ENCODE peak calls at places on chromosomes 13 and 19, in eight cellular contexts. S, Q, U, W, H, J, B and R are unnamed samples.
A peak's percentile ranks its signal among the peaks of the same experiment; 100 is the strongest.

GRCh38 chr19:10478903-10479384 is 24.2 kb downstream of the KEAP1 start:
- DNase-seq in B (peak; percentile 87), H (peak; percentile 82), W (peak; percentile 71), U (peak; percentile 80), Q (peak; percentile 93), J (peak; percentile 92), S (peak; percentile 86), R (no peak)

GRCh38 chr19:6238256-6238642 is 41.5 kb downstream of the MLLT1 start:
- DNase-seq in J (no peak), B (no peak), U (no peak), W (no peak), Q (peak; percentile 74), H (no peak), S (no peak), R (no peak)

GRCh38 chr19:33740811-33741396 is 55.8 kb upstream of the KCTD15 start:
- DNase-seq in U (no peak), W (peak; percentile 80), H (peak; percentile 38), J (no peak), Q (peak; percentile 58), S (no peak), B (peak; percentile 23), R (peak; percentile 14)

GRCh38 chr13:43016226-43016625 is 7.2 kb upstream of the DNAJC15 start:
- DNase-seq in U (no peak), S (no peak), Q (no peak), J (no peak), B (no peak), H (no peak), W (no peak), R (no peak)

GRCh38 chr13:100798739-100799361 is 124.3 kb upstream of the TMTC4 start:
- DNase-seq in J (no peak), Q (no peak), H (no peak), S (no peak), W (no peak), B (no peak), U (no peak), R (no peak)

GRCh38 chr19:55157064-55157908 is at the start of gene TNNI3:
- DNase-seq in B (no peak), W (no peak), S (no peak), Q (no peak), J (peak; percentile 77), U (no peak), H (no peak), R (no peak)

GRCh38 chr19:5691205-5691929 is 1.3 kb downstream of the RPL36 start:
- DNase-seq in Q (peak; percentile 73), S (no peak), J (peak; percentile 81), B (peak; percentile 85), U (no peak), W (peak; percentile 57), H (peak; percentile 31), R (no peak)

GRCh38 chr19:30393046-30393445 is 20.9 kb downstream of the ZNF536 start:
- DNase-seq in U (no peak), B (no peak), H (no peak), S (no peak), W (no peak), Q (no peak), J (no peak), R (no peak)

GRCh38 chr13:95588721-95589120 is 36.2 kb downstream of the CLDN10 start:
- DNase-seq in Q (peak; percentile 15), U (no peak), H (peak; percentile 60), W (no peak), B (no peak), S (peak; percentile 40), J (no peak), R (no peak)

GRCh38 chr19:12681074-12681987 is at the start of gene DHPS:
- DNase-seq in J (peak; percentile 89), U (peak; percentile 98), B (peak; percentile 95), Q (peak; percentile 99), W (peak; percentile 98), S (peak; percentile 98), H (peak; percentile 98), R (peak; percentile 97)

GRCh38 chr13:66407159-66407558 is 823.0 kb downstream of the PCDH9 start:
- DNase-seq in J (no peak), Q (no peak), B (no peak), W (no peak), S (no peak), U (no peak), H (no peak), R (no peak)

DNA sequence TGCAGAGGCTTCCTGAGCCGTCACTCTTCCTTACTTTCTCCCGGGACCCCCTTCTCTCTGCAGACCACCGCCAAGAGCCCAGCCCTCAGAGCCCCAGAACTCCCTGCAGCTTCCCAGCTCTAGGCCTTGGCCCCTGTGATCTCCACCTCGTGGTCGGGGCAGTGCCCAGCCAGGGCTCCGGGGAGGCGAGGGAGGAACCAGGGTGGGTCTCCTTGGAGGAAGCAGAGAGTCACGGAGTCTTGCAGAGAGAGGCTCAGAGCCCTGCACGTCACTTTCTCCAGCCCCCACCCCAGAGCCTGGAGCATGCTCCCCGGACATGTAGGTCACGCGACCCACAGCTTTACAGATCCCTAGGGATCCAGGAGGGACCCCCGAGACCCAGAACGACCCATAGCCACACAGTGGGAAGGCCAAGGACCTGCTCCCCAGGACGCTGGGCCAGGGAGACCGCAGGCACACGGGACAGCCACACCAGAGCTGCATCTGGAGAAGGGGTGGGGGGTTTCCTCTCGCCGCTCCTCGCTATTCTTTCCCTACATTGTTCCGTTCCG is 11.9 kb downstream of the GADD45B start:
- DNase-seq in U (no peak), W (no peak), Q (no peak), J (no peak), B (no peak), H (no peak), S (no peak), R (no peak)
- H3K27ac ChIP-seq in U (no peak overlapping the region), W (no peak overlapping the region), Q (no peak overlapping the region), J (peak overlapping the region; percentile 73), B (no peak overlapping the region), H (no peak overlapping the region), S (no peak overlapping the region), R (no peak overlapping the region)

GRCh38 chr13:98687319-98687718 is 65.2 kb downstream of the SLC15A1 start:
- DNase-seq in J (no peak), B (no peak), H (no peak), S (no peak), W (no peak), Q (no peak), U (no peak), R (no peak)

GRCh38 chr13:98689347-98689968 is 63.0 kb downstream of the SLC15A1 start:
- DNase-seq in H (no peak), W (no peak), B (no peak), J (no peak), Q (no peak), U (no peak), S (no peak), R (no peak)

GRCh38 chr13:98691360-98691759 is 61.1 kb downstream of the SLC15A1 start:
- DNase-seq in J (no peak), Q (no peak), B (no peak), W (no peak), U (no peak), H (no peak), S (no peak), R (no peak)

GRCh38 chr13:98688373-98688772 is 64.1 kb downstream of the SLC15A1 start:
- DNase-seq in J (no peak), S (no peak), H (no peak), Q (no peak), W (no peak), B (no peak), U (no peak), R (no peak)

DNA sequence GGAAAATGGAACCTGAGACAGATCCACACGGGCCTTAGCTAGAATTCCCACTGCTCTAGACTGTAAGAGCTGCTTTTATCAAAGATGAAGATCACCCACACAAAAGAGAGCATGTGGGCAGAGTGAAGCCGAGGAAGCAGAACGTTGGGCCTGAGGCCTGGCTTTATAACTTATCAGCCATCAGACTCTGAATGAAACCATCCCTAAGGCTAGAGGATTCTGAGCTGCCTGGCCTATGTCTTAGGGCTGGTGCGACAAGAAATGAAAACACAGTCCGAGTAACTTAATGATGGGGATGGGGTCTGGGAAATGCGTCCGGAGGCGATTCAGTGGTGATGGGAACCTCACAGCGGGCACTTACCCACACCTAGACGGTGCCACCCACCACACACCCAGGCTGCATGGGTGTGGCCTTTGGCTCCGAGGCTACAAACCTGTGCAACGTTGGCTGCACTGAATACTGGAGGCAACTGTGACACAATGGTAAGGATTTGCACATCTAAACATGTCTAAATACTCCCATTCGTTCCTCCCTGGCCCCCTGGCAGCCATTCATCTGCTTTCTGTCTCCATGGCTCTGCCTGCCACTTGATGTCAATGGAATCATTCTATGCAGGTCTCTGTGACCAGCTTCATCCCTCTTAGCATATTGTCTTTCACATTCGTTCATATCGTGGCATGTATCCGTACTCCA is 62.0 kb downstream of the SLC15A1 start:
- DNase-seq in S (no peak), W (no peak), H (no peak), Q (no peak), U (no peak), J (no peak), B (no peak), R (no peak)
- H3K27ac ChIP-seq in S (no peak overlapping the region), W (no peak overlapping the region), H (no peak overlapping the region), Q (no peak overlapping the region), U (no peak overlapping the region), J (no peak overlapping the region), B (no peak overlapping the region), R (no peak overlapping the region)

GRCh38 chr19:51621178-51621577 is 9.0 kb downstream of the SIGLEC5 start:
- DNase-seq in U (no peak), W (no peak), S (no peak), B (no peak), J (no peak), Q (no peak), H (no peak), R (peak; percentile 96)
- H3K27ac ChIP-seq in U (no peak overlapping the region), W (no peak overlapping the region), S (no peak overlapping the region), B (no peak overlapping the region), J (no peak overlapping the region), Q (no peak overlapping the region), H (no peak overlapping the region), R (peak overlapping the region; percentile 57)

GRCh38 chr19:3687774-3688706 is 12.2 kb downstream of the PIP5K1C start:
- DNase-seq in S (no peak), Q (no peak), B (peak; percentile 60), J (no peak), U (no peak), W (peak; percentile 58), H (no peak), R (no peak)

GRCh38 chr19:3683866-3684816 is 16.1 kb downstream of the PIP5K1C start:
- DNase-seq in U (no peak), S (no peak), B (no peak), Q (peak; percentile 61), J (no peak), H (peak; percentile 31), W (no peak), R (no peak)

GRCh38 chr19:3690551-3691371 is 9.5 kb downstream of the PIP5K1C start:
- DNase-seq in H (no peak), S (no peak), B (no peak), Q (no peak), W (no peak), J (no peak), U (no peak), R (no peak)

GRCh38 chr19:3684817-3685410 is 15.4 kb downstream of the PIP5K1C start:
- DNase-seq in B (no peak), U (no peak), H (no peak), Q (no peak), W (no peak), J (no peak), S (no peak), R (no peak)

DNA sequence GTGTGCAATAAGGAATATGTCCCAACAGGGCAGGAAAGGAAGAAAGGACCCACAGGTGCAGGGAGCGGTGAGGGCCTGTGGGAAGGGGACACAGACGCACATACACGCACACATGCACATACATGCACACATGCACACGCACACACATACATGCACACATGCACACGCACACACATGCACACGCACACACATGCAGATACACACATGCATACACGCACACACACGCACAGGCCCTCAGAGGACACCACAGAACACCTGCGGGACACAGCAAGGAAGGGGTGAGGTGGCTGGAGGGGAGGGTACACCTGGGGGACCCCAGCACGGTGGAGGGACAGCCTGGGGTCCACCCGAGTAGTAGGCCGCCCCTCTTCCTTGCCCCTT is 12.9 kb downstream of the PIP5K1C start:
- DNase-seq in U (no peak), J (no peak), W (no peak), Q (no peak), B (no peak), H (no peak), S (no peak), R (no peak)
- H3K27ac ChIP-seq in U (no peak overlapping the region), J (peak overlapping the region; percentile 42), W (no peak overlapping the region), Q (no peak overlapping the region), B (no peak overlapping the region), H (no peak overlapping the region), S (no peak overlapping the region), R (no peak overlapping the region)